ENCODE peak calls at places on chromosomes 4 and X, in eight cellular contexts. J is T-helper 2 cell treated with Interferon-gamma antibody and Interleukin-4, amounts not matched to agents 5 μg/mL and 100 μg/mL, for 36 hours; S is astrocyte of the spinal cord; X is KBM-7; P is A172; M is kidney tubule cell; V is anterior cingulate cortex; Z is skeletal muscle cell. Q is an unnamed sample.

GRCh38 chr4:154189346-154189745 is 302.3 kb downstream of the DCHS2 start:
- DNase-seq in X (no peak), S (no peak), Z (no peak), J (no peak), P (peak), V (no peak), M (peak), Q (no peak)

GRCh38 chr4:146222313-146222712 is 8.0 kb downstream of the REELD1 start:
- DNase-seq in P (peak), S (peak), V (no peak), Z (peak), M (peak), X (no peak), J (no peak), Q (no peak)

GRCh38 chr4:153154010-153154975 is 50.0 kb upstream of the TRIM2 start:
- DNase-seq in P (no peak), X (peak), Z (no peak), M (peak), S (peak), V (no peak), J (no peak), Q (peak)

GRCh38 chr4:124952601-124953000 is 240.1 kb upstream of the ANKRD50 start:
- DNase-seq in S (no peak), M (no peak), X (no peak), P (no peak), Z (no peak), J (no peak), V (no peak), Q (no peak)

GRCh38 chrX:101595739-101596419 is 21.9 kb downstream of the ARMCX6 start:
- DNase-seq in J (peak), Z (peak), P (peak), S (peak), X (peak), V (no peak), M (peak), Q (no peak)

GRCh38 chr4:866761-867390 is 40.9 kb upstream of the CPLX1 start:
- DNase-seq in X (no peak), M (peak), S (peak), J (no peak), Z (no peak), P (peak), V (peak), Q (no peak)

GRCh38 chr4:169664615-169665014 is 44.2 kb downstream of the CLCN3 start:
- DNase-seq in Z (no peak), S (no peak), J (no peak), V (no peak), M (no peak), X (peak), P (no peak), Q (no peak)

GRCh38 chr4:16875487-16875886 is 23.0 kb downstream of the LDB2 start:
- DNase-seq in V (no peak), P (no peak), X (no peak), S (peak), J (no peak), Z (peak), M (no peak), Q (no peak)